ENCODE peak calls at places on chromosomes 16 and 17, in five cellular contexts. U is transverse colon, T is Caco-2, Z is upper lobe of left lung, D is upper lobe of right lung. B is an unnamed sample.

GRCh38 chr17:77346765-77347164 is 206.0 kb downstream of the SEC14L1 start:
- DNase-seq in U (no peak), Z (peak; percentile 3), T (no peak), D (no peak), B (no peak)

GRCh38 chr16:51321251-51321650 is 170.2 kb upstream of the SALL1 start:
- DNase-seq in U (no peak), Z (no peak), T (no peak), D (no peak), B (no peak)

GRCh38 chr16:12587646-12588277 is 215.9 kb downstream of the CPPED1 start:
- DNase-seq in D (no peak), T (no peak), Z (no peak), U (no peak), B (no peak)

GRCh38 chr17:70987867-70988340 is 818.6 kb downstream of the KCNJ2 start:
- DNase-seq in D (no peak), U (no peak), T (no peak), Z (no peak), B (no peak)

GRCh38 chr17:73020110-73020509 is 72.4 kb downstream of the SLC39A11 start:
- DNase-seq in T (no peak), U (no peak), D (no peak), Z (no peak), B (no peak)

GRCh38 chr17:50048146-50048720 is 7.7 kb upstream of the ITGA3 start:
- DNase-seq in D (no peak), Z (no peak), U (no peak), T (no peak), B (no peak)

GRCh38 chr16:77556203-77556602 is 121.4 kb upstream of the ADAMTS18 start:
- DNase-seq in U (no peak), D (no peak), Z (no peak), T (peak; percentile 30), B (no peak)

GRCh38 chr17:57478433-57478832 is 222.1 kb downstream of the MSI2 start:
- DNase-seq in D (no peak), U (no peak), T (no peak), Z (no peak), B (no peak)

GRCh38 chr16:73290258-73290657 is 242.3 kb upstream of the ZFHX3 start:
- DNase-seq in D (no peak), Z (no peak), T (no peak), U (no peak), B (no peak)

GRCh38 chr17:68634345-68634876 is 33.2 kb upstream of the FAM20A start:
- DNase-seq in Z (no peak), U (no peak), D (no peak), T (no peak), B (no peak)

GRCh38 chr17:66665194-66665593 is 169.7 kb upstream of the CACNG5 start:
- DNase-seq in D (no peak), T (no peak), Z (no peak), U (no peak), B (no peak)

GRCh38 chr17:44235583-44235936 is 16.1 kb upstream of the UBTF start:
- DNase-seq in D (no peak), T (no peak), U (no peak), Z (no peak), B (no peak)

GRCh38 chr17:40819528-40820125 is 2.8 kb downstream of the KRT10 start:
- DNase-seq in T (no peak), U (no peak), Z (no peak), D (no peak), B (peak; percentile 37)

GRCh38 chr16:24273511-24273910 is 17.4 kb downstream of the CACNG3 start:
- DNase-seq in D (no peak), T (no peak), Z (no peak), U (no peak), B (no peak)

GRCh38 chr17:10742431-10742830 is 12.6 kb upstream of the TMEM220 start:
- DNase-seq in U (no peak), D (no peak), T (no peak), Z (no peak), B (no peak)

GRCh38 chr17:62778990-62779681 is 29.0 kb downstream of the MARCHF10 start:
- DNase-seq in U (peak; percentile 25), T (peak; percentile 18), Z (peak; percentile 86), D (peak; percentile 85), B (peak; percentile 92)

GRCh38 chr16:66382966-66383299 is 16.4 kb downstream of the CDH5 start:
- DNase-seq in U (no peak), D (no peak), Z (no peak), T (peak; percentile 32), B (peak; percentile 72)

GRCh38 chr16:18800674-18801196 is 614 bp downstream of the ARL6IP1 start:
- DNase-seq in U (peak; percentile 17), D (no peak), T (peak; percentile 17), Z (no peak), B (peak; percentile 42)

GRCh38 chr16:84166796-84167695 is 19.8 kb downstream of the TAF1C start:
- DNase-seq in D (no peak), T (no peak), U (no peak), Z (no peak), B (no peak)

GRCh38 chr17:67239597-67239996 is 5.4 kb downstream of the HELZ start:
- DNase-seq in U (no peak), T (no peak), D (no peak), Z (no peak), B (peak; percentile 87)

GRCh38 chr16:71216714-71217113 is 13.8 kb downstream of the HYDIN start:
- DNase-seq in D (no peak), U (no peak), T (peak; percentile 11), Z (no peak), B (no peak)

GRCh38 chr16:13168091-13168572 is 266.7 kb downstream of the SHISA9 start:
- DNase-seq in T (no peak), D (no peak), Z (no peak), U (no peak), B (no peak)

GRCh38 chr16:88589441-88589840 is 19.2 kb downstream of the ZC3H18 start:
- DNase-seq in Z (no peak), U (no peak), D (no peak), T (no peak), B (no peak)

GRCh38 chr16:85401370-85401916 is 211.7 kb upstream of the GSE1 start:
- DNase-seq in Z (no peak), U (no peak), T (peak; percentile 1), D (peak; percentile 50), B (no peak)

GRCh38 chr17:60106377-60107059 is 27.8 kb upstream of the HEATR6 start:
- DNase-seq in T (no peak), Z (no peak), D (no peak), U (no peak), B (peak; percentile 52)

GRCh38 chr17:48627242-48627597 is 1.1 kb upstream of the HOXB9 start:
- DNase-seq in T (no peak), U (peak; percentile 7), D (no peak), Z (no peak), B (no peak)

GRCh38 chr17:69477204-69477899 is 62.9 kb downstream of the MAP2K6 start:
- DNase-seq in T (peak; percentile 47), U (no peak), D (no peak), Z (no peak), B (no peak)

GRCh38 chr17:59800530-59800942 is 92.2 kb downstream of the TUBD1 start:
- DNase-seq in T (no peak), Z (no peak), D (no peak), U (no peak), B (peak; percentile 96)

GRCh38 chr16:84369938-84370627 is 1.7 kb downstream of the ATP2C2 start:
- DNase-seq in T (peak; percentile 72), U (peak; percentile 74), Z (peak; percentile 48), D (no peak), B (no peak)

DNA sequence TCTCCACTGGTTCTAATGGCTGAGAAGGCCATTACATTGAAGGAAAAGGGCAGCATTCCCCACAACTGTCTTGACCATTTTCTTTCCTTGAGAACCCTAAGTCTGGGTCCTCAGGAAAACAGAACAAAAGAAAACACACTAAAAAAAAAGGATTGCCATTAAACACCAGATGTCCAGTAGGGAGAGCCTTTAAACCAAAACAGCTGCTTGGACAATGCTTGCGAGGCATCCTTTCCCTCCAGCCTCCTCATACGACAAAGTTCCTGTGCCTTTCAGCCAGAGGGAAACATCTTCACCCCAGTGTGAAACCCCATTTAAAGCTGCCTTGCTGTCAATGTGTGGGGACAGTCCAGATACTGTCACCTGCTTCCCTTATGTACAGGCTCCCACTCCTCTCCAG is 74.3 kb downstream of the MMD start:
- DNase-seq in Z (no peak), T (no peak), U (no peak), D (no peak), B (no peak)
- TF ChIP-seq CTCF in Z (no peak), T (no peak), U (no peak), D (no peak), B (no peak)

GRCh38 chr17:42274812-42275526 is 1.2 kb downstream of the STAT5B start:
- DNase-seq in T (no peak), D (no peak), Z (peak; percentile 18), U (no peak), B (no peak)

GRCh38 chr17:42276359-42276608 is at the start of gene STAT5B:
- DNase-seq in T (peak; percentile 84), U (peak; percentile 80), D (peak; percentile 90), Z (peak; percentile 77), B (peak; percentile 54)

GRCh38 chr17:42275527-42276358 is 448 bp downstream of the STAT5B start:
- DNase-seq in T (no peak), D (no peak), Z (peak; percentile 25), U (peak; percentile 19), B (peak; percentile 49)

GRCh38 chr17:42276609-42277341 is 584 bp upstream of the STAT5B start:
- DNase-seq in T (peak; percentile 49), U (peak; percentile 75), D (peak; percentile 85), Z (peak; percentile 89), B (peak; percentile 90)

DNA sequence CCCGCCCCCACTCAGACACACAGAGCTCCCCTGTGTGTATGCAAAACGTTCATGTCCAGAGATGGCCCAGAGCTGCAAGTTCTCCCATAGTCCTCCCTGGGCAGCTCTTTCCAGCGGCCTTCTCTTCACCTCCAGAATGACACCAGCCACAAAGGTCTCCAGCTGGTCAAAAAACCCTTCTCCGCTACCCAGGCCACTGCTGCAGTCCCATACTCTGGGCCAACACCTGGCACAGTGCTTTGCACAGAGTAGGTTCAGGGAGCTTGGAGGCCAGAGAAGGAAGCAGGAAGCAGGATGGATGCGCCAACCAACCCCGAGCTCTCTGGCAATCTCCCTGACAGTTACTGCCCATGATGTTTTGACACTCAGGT is 1.1 kb upstream of the STAT5B start:
- DNase-seq in T (no peak), D (no peak), Z (peak; percentile 22), U (peak; percentile 19), B (no peak)
- H3K4me3 ChIP-seq in T (no peak overlapping the region), D (no peak overlapping the region), Z (no peak overlapping the region), U (peak overlapping the region; percentile 87), B (no peak overlapping the region)

GRCh38 chr16:55021595-55022475 is 91.2 kb downstream of the IRX5 start:
- DNase-seq in U (peak; percentile 13), D (no peak), Z (no peak), T (peak; percentile 36), B (peak; percentile 37)
- TF ChIP-seq CTCF in U (no peak), D (peak; percentile 6), Z (no peak), T (peak; percentile 48), B (peak; percentile 18)

GRCh38 chr17:29590979-29591736 is 1.7 kb upstream of the GIT1 start:
- DNase-seq in D (peak; percentile 76), Z (no peak), U (peak; percentile 42), T (no peak), B (no peak)

GRCh38 chr17:29591737-29592624 is 951 bp upstream of the ANKRD13B start:
- DNase-seq in T (peak; percentile 98), D (peak; percentile 93), Z (peak; percentile 91), U (peak; percentile 93), B (peak; percentile 80)

GRCh38 chr17:29589524-29590260 is at the start of gene GIT1:
- DNase-seq in Z (peak; percentile 92), T (peak; percentile 92), U (peak; percentile 90), D (peak; percentile 92), B (peak; percentile 86)

GRCh38 chr17:29588561-29589411 is 662 bp downstream of the GIT1 start:
- DNase-seq in T (peak; percentile 46), Z (no peak), D (peak; percentile 78), U (peak; percentile 43), B (no peak)

GRCh38 chr17:29590261-29590978 is 972 bp upstream of the GIT1 start:
- DNase-seq in Z (no peak), T (no peak), D (peak; percentile 61), U (peak; percentile 18), B (no peak)
- H3K4me3 ChIP-seq in Z (no peak overlapping the region), T (peak overlapping the region; percentile 56), D (peak overlapping the region; percentile 60), U (peak overlapping the region; percentile 46), B (peak overlapping the region; percentile 47)

B was measured in fibroblast of villous mesenchyme.